ENCODE peak calls at places on chromosomes 11 and 22, in six cellular contexts. F is cardiac muscle cell, S is AG04450, N is transverse colon, C is right atrium auricular region, J is brain microvascular endothelial cell. L is an unnamed sample.

GRCh38 chr11:34223907-34224306 is 118.5 kb downstream of the NAT10 start:
- DNase-seq in F (no peak), J (no peak), S (no peak), N (no peak), C (no peak), L (no peak)

GRCh38 chr11:128226106-128226716 is 361.1 kb downstream of the ETS1 start:
- DNase-seq in J (no peak), F (no peak), S (no peak), N (no peak), C (no peak), L (no peak)

GRCh38 chr11:18526130-18526520 is 617 bp downstream of the TSG101 start:
- DNase-seq in J (no peak), N (no peak), C (no peak), S (no peak), F (peak; percentile 15), L (no peak)

GRCh38 chr11:118533769-118534729 is 3.1 kb downstream of the TMEM25 start:
- DNase-seq in F (no peak), J (no peak), N (peak; percentile 57), C (peak; percentile 43), S (no peak), L (peak; percentile 24)

GRCh38 chr11:2550606-2550970 is 105.8 kb downstream of the KCNQ1 start:
- DNase-seq in F (no peak), N (peak; percentile 3), J (no peak), C (no peak), S (no peak), L (no peak)

GRCh38 chr22:35842954-35843353 is 125.3 kb downstream of the APOL5 start:
- DNase-seq in S (no peak), N (no peak), C (no peak), J (peak; percentile 62), F (peak; percentile 48), L (no peak)

GRCh38 chr22:19800306-19800705 is 39.7 kb downstream of the TBX1 start:
- DNase-seq in N (no peak), S (no peak), J (no peak), F (no peak), C (no peak), L (no peak)

GRCh38 chr11:63745304-63746170 is 23.0 kb downstream of the ZFTA start:
- DNase-seq in F (peak; percentile 31), J (no peak), N (no peak), S (no peak), C (no peak), L (no peak)

GRCh38 chr11:77559686-77560425 is 29.9 kb upstream of the AQP11 start:
- DNase-seq in C (no peak), F (peak; percentile 47), S (peak; percentile 49), N (no peak), J (peak; percentile 88), L (no peak)

GRCh38 chr22:46776486-46776826 is 14.0 kb downstream of the TBC1D22A start:
- DNase-seq in C (no peak), N (no peak), J (no peak), F (no peak), S (no peak), L (no peak)

GRCh38 chr22:21909871-21910270 is 42.4 kb upstream of the MAPK1 start:
- DNase-seq in N (no peak), S (no peak), J (no peak), C (no peak), F (no peak), L (no peak)

GRCh38 chr22:49013707-49014106 is 814.0 kb downstream of the BRD1 start:
- DNase-seq in J (no peak), S (no peak), C (no peak), F (no peak), N (no peak), L (no peak)

GRCh38 chr22:25702571-25703167 is 39.3 kb upstream of the MYO18B start:
- DNase-seq in F (no peak), J (peak; percentile 7), S (no peak), N (no peak), C (no peak), L (no peak)

GRCh38 chr11:68757711-68758110 is 6.4 kb upstream of the TESMIN start:
- DNase-seq in S (no peak), J (no peak), F (no peak), N (no peak), C (no peak), L (no peak)

GRCh38 chr11:1293619-1294015 is 15.8 kb downstream of the TOLLIP start:
- DNase-seq in J (no peak), S (no peak), N (peak; percentile 31), F (no peak), C (no peak), L (no peak)

GRCh38 chr11:115716577-115717214 is 212.5 kb upstream of the CADM1 start:
- DNase-seq in N (no peak), C (no peak), S (no peak), J (no peak), F (peak; percentile 43), L (no peak)

GRCh38 chr11:12287009-12287373 is 90.4 kb upstream of the PARVA start:
- DNase-seq in N (peak; percentile 35), F (peak; percentile 97), S (peak; percentile 92), C (peak; percentile 65), J (peak; percentile 94), L (no peak)

GRCh38 chr11:129639300-129639699 is 176.3 kb upstream of the TMEM45B start:
- DNase-seq in N (no peak), C (no peak), S (peak; percentile 81), J (peak; percentile 94), F (peak; percentile 71), L (no peak)

GRCh38 chr22:22168190-22168940 is 76.2 kb upstream of the VPREB1 start:
- DNase-seq in S (peak; percentile 50), F (peak; percentile 38), C (no peak), J (no peak), N (peak; percentile 26), L (no peak)

GRCh38 chr11:57425565-57426438 is 1.1 kb downstream of the SLC43A3 start:
- DNase-seq in J (no peak), N (peak; percentile 51), F (peak; percentile 62), S (no peak), C (peak; percentile 86), L (peak; percentile 22)

GRCh38 chr11:1843098-1843473 is 4.3 kb downstream of the TNNI2 start:
- DNase-seq in J (no peak), S (no peak), N (no peak), F (no peak), C (no peak), L (no peak)

GRCh38 chr11:80293293-80293692 is 852.5 kb upstream of the TENM4 start:
- DNase-seq in C (no peak), S (no peak), F (no peak), J (no peak), N (no peak), L (no peak)

DNA sequence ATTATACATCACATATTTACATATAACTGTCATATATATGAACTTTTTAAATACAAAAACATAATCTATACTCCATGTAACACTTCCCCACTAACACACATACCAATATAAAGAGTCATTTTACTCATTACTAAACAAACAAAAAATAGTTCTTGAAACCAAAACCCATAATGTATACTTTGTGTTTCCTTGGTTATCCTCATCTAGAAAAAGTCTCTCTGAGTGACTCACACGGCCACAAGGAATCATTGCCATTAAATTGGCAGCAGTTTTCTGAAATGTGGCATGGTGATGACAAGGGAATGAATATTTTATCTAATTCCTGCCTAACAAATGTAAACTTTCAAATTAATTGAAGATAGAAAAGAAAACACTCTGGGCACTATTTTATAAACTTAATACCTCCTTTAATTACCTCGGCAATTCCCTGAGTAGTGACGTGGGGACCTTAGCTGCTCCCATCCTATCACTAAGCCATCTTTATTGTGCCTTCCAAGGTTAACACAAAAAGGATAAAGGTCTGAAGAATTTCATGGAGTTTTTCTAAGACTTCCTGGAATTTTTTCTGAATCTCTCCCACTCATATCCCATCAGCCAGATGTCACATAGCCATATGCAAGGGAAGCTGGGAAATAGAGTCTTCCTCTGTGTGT is 857.1 kb upstream of the TENM4 start:
- DNase-seq in C (no peak), S (peak; percentile 15), F (peak; percentile 41), N (no peak), J (peak; percentile 82), L (no peak)
- H3K27ac ChIP-seq in C (no peak overlapping the region), S (peak overlapping the region; percentile 4), F (no peak overlapping the region), N (no peak overlapping the region), J (peak overlapping the region; percentile 80), L (no peak overlapping the region)

DNA sequence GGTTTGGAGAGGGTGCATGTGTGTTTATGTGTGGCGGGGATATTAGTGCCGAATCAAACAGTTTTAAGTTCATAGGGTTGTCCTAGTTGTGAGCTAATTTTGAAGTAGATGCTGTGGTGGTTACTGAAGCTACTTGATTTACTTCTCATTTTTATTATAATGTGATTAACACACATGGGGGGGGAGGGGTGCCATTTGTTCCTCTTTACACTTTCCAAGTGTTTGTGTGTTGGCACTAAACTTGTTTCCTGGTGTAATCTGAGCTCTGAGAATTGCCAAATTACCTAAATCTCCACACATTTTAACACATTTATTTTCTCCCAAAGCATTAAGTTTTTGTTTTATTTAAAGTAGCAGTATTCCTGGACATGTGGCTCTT is 60.1 kb downstream of the ZNRF3 start:
- DNase-seq in C (no peak), N (no peak), J (no peak), S (no peak), F (no peak), L (no peak)
- H3K27ac ChIP-seq in C (no peak overlapping the region), N (no peak overlapping the region), J (no peak overlapping the region), S (no peak overlapping the region), F (peak overlapping the region; percentile 71), L (no peak overlapping the region)

GRCh38 chr22:17918840-17919239 is 105.5 kb downstream of the MICAL3 start:
- DNase-seq in S (no peak), C (no peak), J (no peak), F (no peak), N (no peak), L (no peak)
- H3K27ac ChIP-seq in S (no peak overlapping the region), C (peak overlapping the region; percentile 87), J (no peak overlapping the region), F (peak overlapping the region; percentile 94), N (peak overlapping the region; percentile 19), L (no peak overlapping the region)

DNA sequence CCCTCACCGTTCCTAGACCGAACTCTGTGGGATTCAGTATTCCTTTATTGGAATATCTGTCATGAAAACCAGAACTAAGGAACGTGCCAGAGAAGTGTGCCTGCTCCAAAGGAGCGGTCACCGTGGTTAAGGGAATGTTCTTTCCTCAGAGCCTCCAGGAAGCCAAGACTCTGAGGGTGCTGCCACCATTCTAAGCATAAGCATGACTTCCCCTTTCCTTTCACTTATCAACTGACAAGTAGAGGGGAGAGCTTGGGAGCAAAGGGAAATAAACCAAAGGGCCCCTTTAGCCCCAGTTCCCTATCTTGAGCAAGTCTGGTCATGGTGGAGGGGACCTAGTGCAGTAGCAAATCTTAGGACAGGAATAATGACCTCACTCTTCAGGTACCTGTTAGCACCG is 26.8 kb downstream of the CTR9 start:
- DNase-seq in F (no peak), J (no peak), S (no peak), C (no peak), N (no peak), L (no peak)
- H3K27ac ChIP-seq in F (no peak overlapping the region), J (peak overlapping the region; percentile 95), S (peak overlapping the region; percentile 77), C (peak overlapping the region; percentile 78), N (peak overlapping the region; percentile 56), L (no peak overlapping the region)